ENCODE peak calls at places on chromosomes 5 and 9, in five cellular contexts. One of them, this sample, is unnamed.

GRCh38 chr5:31113101-31113500 is 80.4 kb upstream of the CDH6 start:
- DNase-seq in H9: no peak
- DNase-seq in RWPE1: peak
- DNase-seq in mammary epithelial cell: no peak
- DNase-seq in lower lobe of right lung: no peak
- DNase-seq in this sample: no peak

GRCh38 chr9:83242066-83242465 is 179.1 kb upstream of the RASEF start:
- DNase-seq in H9: no peak
- DNase-seq in RWPE1: peak
- DNase-seq in mammary epithelial cell: no peak
- DNase-seq in lower lobe of right lung: no peak
- DNase-seq in this sample: no peak

GRCh38 chr9:112144807-112145206 is 30.3 kb downstream of the SUSD1 start:
- DNase-seq in H9: no peak
- DNase-seq in RWPE1: no peak
- DNase-seq in mammary epithelial cell: no peak
- DNase-seq in lower lobe of right lung: no peak
- DNase-seq in this sample: no peak

GRCh38 chr5:72126796-72127195 is 19.5 kb downstream of the MAP1B start:
- DNase-seq in H9: no peak
- DNase-seq in RWPE1: no peak
- DNase-seq in mammary epithelial cell: no peak
- DNase-seq in lower lobe of right lung: no peak
- DNase-seq in this sample: no peak

GRCh38 chr5:68214472-68215207 is 916 bp upstream of the PIK3R1 start:
- DNase-seq in H9: no peak
- DNase-seq in RWPE1: peak
- DNase-seq in mammary epithelial cell: no peak
- DNase-seq in lower lobe of right lung: no peak
- DNase-seq in this sample: no peak

GRCh38 chr9:119793272-119793671 is 424.0 kb upstream of the BRINP1 start:
- DNase-seq in H9: no peak
- DNase-seq in RWPE1: no peak
- DNase-seq in mammary epithelial cell: no peak
- DNase-seq in lower lobe of right lung: no peak
- DNase-seq in this sample: no peak

GRCh38 chr5:149450199-149450598 is 71.1 kb upstream of the IL17B start:
- DNase-seq in H9: no peak
- DNase-seq in RWPE1: no peak
- DNase-seq in mammary epithelial cell: no peak
- DNase-seq in lower lobe of right lung: no peak
- DNase-seq in this sample: peak

GRCh38 chr9:87464110-87464991 is 33.3 kb upstream of the DAPK1 start:
- DNase-seq in H9: no peak
- DNase-seq in RWPE1: no peak
- DNase-seq in mammary epithelial cell: peak
- DNase-seq in lower lobe of right lung: no peak
- DNase-seq in this sample: no peak

GRCh38 chr9:136625101-136626065 is 37.3 kb upstream of the EGFL7 start:
- DNase-seq in H9: no peak
- DNase-seq in RWPE1: peak
- DNase-seq in mammary epithelial cell: peak
- DNase-seq in lower lobe of right lung: peak
- DNase-seq in this sample: peak

DNA sequence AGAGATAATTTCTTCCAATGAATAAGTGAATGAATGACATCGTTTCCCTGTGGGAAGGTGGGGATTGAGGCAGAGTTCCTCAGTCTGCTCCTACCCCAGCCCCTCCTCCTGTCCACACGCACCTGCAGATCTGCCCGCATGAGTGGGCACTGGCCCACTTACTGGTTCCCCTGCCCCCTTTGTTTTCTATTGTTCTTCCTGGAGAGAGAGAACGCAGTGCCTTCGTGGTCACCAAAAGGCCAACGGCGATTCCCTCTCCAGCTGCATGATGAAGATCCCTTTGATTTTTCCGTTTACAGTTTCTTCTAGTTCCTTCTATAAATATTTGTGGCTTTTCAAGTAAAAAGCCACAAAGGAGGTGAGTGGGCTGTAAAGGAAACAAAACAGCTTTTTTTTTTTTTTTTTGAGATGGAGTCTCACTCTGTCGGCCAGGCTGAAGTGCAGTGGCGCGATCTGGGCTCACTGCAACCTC is 5.7 kb upstream of the FPGS start:
- DNase-seq in H9: no peak
- DNase-seq in RWPE1: no peak
- DNase-seq in mammary epithelial cell: no peak
- DNase-seq in lower lobe of right lung: no peak
- DNase-seq in this sample: no peak
- H3K27ac ChIP-seq in H9: no peak
- H3K27ac ChIP-seq in RWPE1: peak
- H3K27ac ChIP-seq in mammary epithelial cell: no peak
- H3K27ac ChIP-seq in lower lobe of right lung: peak
- H3K27ac ChIP-seq in this sample: no peak

DNA sequence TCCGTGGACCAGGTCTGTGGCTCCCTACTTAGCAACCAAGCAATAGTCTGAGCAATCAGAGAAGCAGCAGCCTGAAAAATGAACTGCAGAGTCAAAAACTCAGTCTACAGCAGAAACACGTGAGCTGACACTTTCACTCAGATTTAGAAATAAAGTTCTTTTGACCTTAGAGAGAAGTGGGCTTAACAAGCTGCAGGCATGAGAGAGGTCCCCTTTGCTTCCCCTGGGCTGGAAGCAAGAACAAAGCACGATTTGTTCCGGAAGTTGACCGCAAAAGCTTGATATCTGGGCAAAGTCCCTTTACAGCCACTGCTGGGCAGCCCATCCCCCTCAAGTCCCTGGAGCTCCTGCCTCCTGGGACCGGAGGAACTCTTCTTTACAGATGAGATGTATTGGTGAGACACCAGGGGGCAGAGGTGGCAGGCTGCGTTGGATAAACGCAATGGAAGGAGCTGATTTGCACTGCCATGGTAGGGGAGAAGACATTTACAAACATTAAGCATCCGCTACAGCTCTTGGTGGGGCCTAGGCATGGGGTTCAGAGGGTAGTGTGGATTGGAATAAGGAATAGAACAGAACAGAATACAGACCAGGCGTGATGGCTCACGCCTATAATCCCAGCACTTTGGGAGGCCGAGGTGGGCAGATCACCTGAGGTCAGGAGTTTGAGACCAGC is 5.8 kb upstream of the SOWAHA start:
- DNase-seq in H9: peak
- DNase-seq in RWPE1: no peak
- DNase-seq in mammary epithelial cell: no peak
- DNase-seq in lower lobe of right lung: no peak
- DNase-seq in this sample: no peak
- TF ChIP-seq CTCF in H9: peak
- TF ChIP-seq CTCF in RWPE1: no peak
- TF ChIP-seq CTCF in mammary epithelial cell: no peak
- TF ChIP-seq CTCF in lower lobe of right lung: no peak
- TF ChIP-seq CTCF in this sample: no peak

DNA sequence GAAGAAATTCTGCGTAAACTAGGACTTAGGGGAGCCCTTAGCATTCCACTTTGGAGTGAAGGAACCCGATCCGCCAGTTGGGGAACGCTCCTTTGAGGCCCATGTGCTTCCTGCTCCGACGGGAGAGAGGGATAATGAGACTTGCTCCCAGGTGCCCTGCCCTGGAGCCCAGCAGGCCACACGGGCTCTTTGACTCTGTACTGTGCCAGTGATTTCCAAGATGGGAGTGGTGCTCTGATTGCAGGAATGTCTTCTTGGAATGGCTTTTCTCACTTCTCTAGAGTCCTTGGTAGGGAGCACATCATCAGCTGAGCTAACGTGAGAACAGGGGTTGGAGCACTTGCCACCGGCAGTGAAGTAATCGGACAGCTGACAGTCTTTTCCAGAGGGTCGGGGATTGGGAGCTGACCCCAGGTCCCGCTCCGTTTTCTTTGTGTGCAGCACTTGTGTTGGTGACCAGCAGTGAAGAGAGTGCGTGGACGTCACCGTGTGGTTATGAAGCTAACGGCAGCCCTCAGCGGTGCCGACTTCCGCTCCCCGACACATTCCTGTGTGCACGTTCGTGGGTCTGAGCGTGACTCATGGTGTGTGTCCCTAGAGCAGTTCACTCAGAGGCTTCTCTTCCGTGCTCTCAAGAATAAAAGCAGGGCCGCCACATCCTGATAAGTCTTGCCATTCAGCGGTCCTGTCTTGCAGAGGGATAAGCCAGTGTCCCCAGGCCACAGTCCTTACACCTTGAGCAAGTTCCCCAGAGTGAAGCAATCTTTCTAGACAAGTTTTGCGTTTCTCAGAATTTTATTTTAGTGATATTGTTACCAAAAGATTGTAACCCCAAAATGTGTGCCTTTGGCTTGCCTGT is 25.6 kb downstream of the ABL1 start:
- DNase-seq in H9: no peak
- DNase-seq in RWPE1: peak
- DNase-seq in mammary epithelial cell: no peak
- DNase-seq in lower lobe of right lung: peak
- DNase-seq in this sample: peak
- H3K27ac ChIP-seq in H9: no peak
- H3K27ac ChIP-seq in RWPE1: peak
- H3K27ac ChIP-seq in mammary epithelial cell: peak
- H3K27ac ChIP-seq in lower lobe of right lung: peak
- H3K27ac ChIP-seq in this sample: peak

DNA sequence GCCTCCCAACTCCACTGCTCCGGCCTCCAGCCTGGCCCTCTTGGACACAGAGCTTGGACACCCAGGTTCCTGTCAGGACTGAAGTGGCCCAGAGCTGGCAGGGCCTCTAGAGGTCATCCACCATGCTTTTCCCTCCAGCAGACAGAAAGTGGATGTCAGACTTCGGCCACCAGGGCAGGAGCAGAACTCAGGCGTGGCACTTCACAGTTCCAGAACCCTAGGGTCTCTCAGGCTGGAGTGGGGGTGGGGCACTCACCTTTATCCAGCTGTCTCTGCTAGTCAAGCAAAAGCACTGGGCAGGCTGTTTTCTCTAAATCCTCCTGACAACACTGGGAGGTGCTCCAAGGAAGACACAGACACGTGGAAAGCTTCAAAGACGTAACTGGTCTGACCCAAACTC is 35.6 kb upstream of the N4BP3 start:
- DNase-seq in H9: peak
- DNase-seq in RWPE1: no peak
- DNase-seq in mammary epithelial cell: no peak
- DNase-seq in lower lobe of right lung: no peak
- DNase-seq in this sample: no peak
- TF ChIP-seq CTCF in H9: peak
- TF ChIP-seq CTCF in RWPE1: no peak
- TF ChIP-seq CTCF in mammary epithelial cell: no peak
- TF ChIP-seq CTCF in lower lobe of right lung: no peak
- TF ChIP-seq CTCF in this sample: no peak

DNA sequence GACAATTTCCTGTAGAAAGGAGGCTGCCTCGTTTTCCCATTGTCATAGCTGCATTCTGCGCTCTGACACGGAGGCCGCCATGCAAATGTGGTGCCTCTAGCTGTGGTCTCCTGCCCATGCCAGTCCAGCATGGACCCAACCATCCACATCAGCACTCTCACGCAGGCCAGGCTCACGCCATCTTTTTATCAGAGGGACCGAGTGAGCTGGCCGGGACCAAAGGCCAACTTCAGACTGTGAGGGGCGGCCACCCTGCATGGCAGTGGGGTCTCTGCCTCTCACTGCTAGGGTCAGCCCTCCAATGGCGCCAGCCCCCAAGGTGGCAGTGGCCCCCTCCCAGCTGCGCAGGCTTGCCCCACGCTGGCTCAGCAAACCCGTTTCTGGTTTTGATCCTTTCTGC is 131.9 kb upstream of the LMX1B start:
- DNase-seq in H9: no peak
- DNase-seq in RWPE1: no peak
- DNase-seq in mammary epithelial cell: no peak
- DNase-seq in lower lobe of right lung: peak
- DNase-seq in this sample: no peak
- H3K27ac ChIP-seq in H9: no peak
- H3K27ac ChIP-seq in RWPE1: no peak
- H3K27ac ChIP-seq in mammary epithelial cell: no peak
- H3K27ac ChIP-seq in lower lobe of right lung: no peak
- H3K27ac ChIP-seq in this sample: no peak

GRCh38 chr5:143405063-143405746 is 1.7 kb upstream of the NR3C1 start:
- DNase-seq in H9: peak
- DNase-seq in RWPE1: peak
- DNase-seq in mammary epithelial cell: peak
- DNase-seq in lower lobe of right lung: peak
- DNase-seq in this sample: peak
- TF ChIP-seq CTCF in H9: no peak
- TF ChIP-seq CTCF in RWPE1: peak
- TF ChIP-seq CTCF in mammary epithelial cell: no peak
- TF ChIP-seq CTCF in lower lobe of right lung: no peak
- TF ChIP-seq CTCF in this sample: peak